ENCODE peak calls at places on chromosomes 13 and 19, in five cellular contexts. One of them, this sample, is unnamed.

GRCh38 chr19:33235996-33236350 is 10.3 kb upstream of the SLC7A10 start:
- DNase-seq in adipocyte: no peak
- DNase-seq in mucosa of gallbladder: no peak
- DNase-seq in fibroblast of mammary gland: no peak
- DNase-seq in naive thymus-derived CD8-positive, alpha-beta T cell: no peak
- DNase-seq in this sample: no peak

GRCh38 chr19:10000171-10000826 is 10.0 kb downstream of the COL5A3 start:
- DNase-seq in naive thymus-derived CD8-positive, alpha-beta T cell: peak
- DNase-seq in adipocyte: peak
- DNase-seq in fibroblast of mammary gland: peak
- DNase-seq in mucosa of gallbladder: peak
- DNase-seq in this sample: peak

GRCh38 chr19:3285647-3286176 is 61.3 kb downstream of the CELF5 start:
- DNase-seq in adipocyte: no peak
- DNase-seq in naive thymus-derived CD8-positive, alpha-beta T cell: peak
- DNase-seq in mucosa of gallbladder: no peak
- DNase-seq in fibroblast of mammary gland: peak
- DNase-seq in this sample: no peak

GRCh38 chr13:30864352-30865130 is 41.5 kb upstream of the MEDAG start:
- DNase-seq in mucosa of gallbladder: no peak
- DNase-seq in fibroblast of mammary gland: peak
- DNase-seq in naive thymus-derived CD8-positive, alpha-beta T cell: no peak
- DNase-seq in adipocyte: peak
- DNase-seq in this sample: peak

GRCh38 chr19:50817941-50818858 is 5.4 kb downstream of the KLK1 start:
- DNase-seq in fibroblast of mammary gland: peak
- DNase-seq in adipocyte: peak
- DNase-seq in naive thymus-derived CD8-positive, alpha-beta T cell: peak
- DNase-seq in mucosa of gallbladder: peak
- DNase-seq in this sample: peak

GRCh38 chr19:290539-291521 is at the start of gene PLPP2:
- DNase-seq in naive thymus-derived CD8-positive, alpha-beta T cell: no peak
- DNase-seq in fibroblast of mammary gland: no peak
- DNase-seq in adipocyte: peak
- DNase-seq in mucosa of gallbladder: peak
- DNase-seq in this sample: no peak

GRCh38 chr13:95734124-95734523 is 57.2 kb downstream of the DNAJC3 start:
- DNase-seq in adipocyte: no peak
- DNase-seq in fibroblast of mammary gland: no peak
- DNase-seq in naive thymus-derived CD8-positive, alpha-beta T cell: no peak
- DNase-seq in mucosa of gallbladder: no peak
- DNase-seq in this sample: no peak

GRCh38 chr19:5339950-5340636 is 519 bp downstream of the PTPRS start:
- DNase-seq in mucosa of gallbladder: no peak
- DNase-seq in fibroblast of mammary gland: no peak
- DNase-seq in adipocyte: peak
- DNase-seq in naive thymus-derived CD8-positive, alpha-beta T cell: peak
- DNase-seq in this sample: peak

GRCh38 chr19:10430505-10431253 is 10.3 kb downstream of the PDE4A start:
- DNase-seq in fibroblast of mammary gland: no peak
- DNase-seq in mucosa of gallbladder: peak
- DNase-seq in naive thymus-derived CD8-positive, alpha-beta T cell: no peak
- DNase-seq in adipocyte: peak
- DNase-seq in this sample: peak

GRCh38 chr13:40982772-40983171 is 36.3 kb downstream of the ELF1 start:
- DNase-seq in mucosa of gallbladder: peak
- DNase-seq in fibroblast of mammary gland: peak
- DNase-seq in naive thymus-derived CD8-positive, alpha-beta T cell: no peak
- DNase-seq in adipocyte: peak
- DNase-seq in this sample: peak